ENCODE peak calls at places on chromosomes 4 and X, in four cellular contexts. C, F, X and D are unnamed samples.

GRCh38 chr4:146224331-146224966 is 10.1 kb downstream of the REELD1 start:
- DNase-seq in F (no peak), X (no peak), C (no peak), D (no peak)

GRCh38 chr4:189869236-189869635 is 71.4 kb upstream of the FRG1 start:
- DNase-seq in X (no peak), C (no peak), F (no peak), D (no peak)

GRCh38 chr4:183987987-183988392 is 82.9 kb downstream of the STOX2 start:
- DNase-seq in X (no peak), F (no peak), C (no peak), D (no peak)

GRCh38 chrX:25873196-25873595 is 264.9 kb upstream of the MAGEB18 start:
- DNase-seq in F (no peak), X (no peak), C (no peak), D (no peak)

GRCh38 chr4:125517831-125518230 is 203.1 kb downstream of the FAT4 start:
- DNase-seq in C (no peak), F (no peak), X (no peak), D (no peak)

GRCh38 chr4:134160211-134160610 is 41.4 kb downstream of the PABPC4L start:
- DNase-seq in C (no peak), F (no peak), X (no peak), D (no peak)

GRCh38 chr4:150890246-150890645 is 124.8 kb downstream of the LRBA start:
- DNase-seq in F (no peak), C (no peak), X (no peak), D (no peak)

GRCh38 chr4:3010998-3011397 is 47.6 kb downstream of the GRK4 start:
- DNase-seq in F (no peak), X (no peak), C (no peak), D (no peak)

GRCh38 chr4:184364100-184364921 is 110.0 kb downstream of the IRF2 start:
- DNase-seq in X (no peak), C (no peak), F (no peak), D (no peak)

GRCh38 chrX:103310592-103311400 is at the start of gene BEX2:
- DNase-seq in C (peak), F (peak), X (peak), D (peak)

GRCh38 chrX:136193771-136194170 is 46.4 kb downstream of the FHL1 start:
- DNase-seq in X (no peak), F (no peak), C (no peak), D (no peak)

GRCh38 chr4:186915816-186916215 is 192.2 kb upstream of the FAT1 start:
- DNase-seq in X (no peak), C (no peak), F (no peak), D (no peak)

GRCh38 chrX:147602297-147602696 is 309.4 kb upstream of the FMR1 start:
- DNase-seq in C (no peak), F (no peak), X (no peak), D (no peak)

GRCh38 chrX:113833656-113834055 is 750.2 kb upstream of the HTR2C start:
- DNase-seq in F (no peak), C (no peak), X (no peak), D (no peak)

GRCh38 chr4:166458756-166459155 is 585.7 kb downstream of the TLL1 start:
- DNase-seq in C (no peak), X (no peak), F (no peak), D (no peak)

GRCh38 chr4:99887837-99888236 is 6.4 kb downstream of the LAMTOR3 start:
- DNase-seq in X (no peak), C (no peak), F (no peak), D (no peak)

GRCh38 chr4:183988874-183989273 is 83.8 kb downstream of the STOX2 start:
- DNase-seq in F (no peak), X (no peak), C (no peak), D (no peak)

GRCh38 chr4:39555472-39555871 is 28.2 kb upstream of the UGDH start:
- DNase-seq in C (no peak), X (no peak), F (no peak), D (no peak)